ENCODE peak calls at places on chromosome 18, in seven cellular contexts. M, P, U, W, Y, J and Z are unnamed samples.

GRCh38 chr18:42458226-42458625 is 503.2 kb downstream of the PIK3C3 start:
- DNase-seq in M (no peak), P (no peak), U (no peak), W (no peak), Y (no peak), J (no peak), Z (no peak)

GRCh38 chr18:33833847-33834246 is 255.8 kb downstream of the ASXL3 start:
- DNase-seq in M (no peak), P (no peak), U (no peak), W (no peak), Y (no peak), J (peak; percentile 37), Z (no peak)

GRCh38 chr18:76306685-76307292 is 188.3 kb downstream of the ZNF516 start:
- DNase-seq in M (no peak), P (peak; percentile 13), U (no peak), W (peak; percentile 95), Y (no peak), J (peak; percentile 82), Z (no peak)

GRCh38 chr18:63322908-63323634 is 3.5 kb upstream of the BCL2 start:
- DNase-seq in M (peak; percentile 46), P (peak; percentile 70), U (peak; percentile 41), W (peak; percentile 74), Y (no peak), J (peak; percentile 80), Z (peak; percentile 30)

GRCh38 chr18:53909668-53910067 is 314.8 kb downstream of the MBD2 start:
- DNase-seq in M (no peak), P (peak; percentile 7), U (no peak), W (peak; percentile 21), Y (peak; percentile 7), J (peak; percentile 69), Z (no peak)

GRCh38 chr18:22550861-22551260 is 133.1 kb upstream of the CTAGE1 start:
- DNase-seq in M (no peak), P (no peak), U (no peak), W (no peak), Y (no peak), J (no peak), Z (no peak)

GRCh38 chr18:77065221-77065981 is 67.2 kb downstream of the MBP start:
- DNase-seq in M (no peak), P (no peak), U (no peak), W (peak; percentile 18), Y (no peak), J (peak; percentile 83), Z (no peak)

GRCh38 chr18:36381075-36381474 is 83.6 kb downstream of the FHOD3 start:
- DNase-seq in M (no peak), P (no peak), U (no peak), W (no peak), Y (no peak), J (no peak), Z (no peak)

GRCh38 chr18:62585274-62586147 is 62.7 kb downstream of the ZCCHC2 start:
- DNase-seq in M (no peak), P (no peak), U (no peak), W (no peak), Y (no peak), J (no peak), Z (no peak)

GRCh38 chr18:35851286-35851967 is 121.1 kb upstream of the RMP24 start:
- DNase-seq in M (no peak), P (no peak), U (no peak), W (no peak), Y (peak; percentile 81), J (no peak), Z (no peak)

GRCh38 chr18:13611058-13611615 is 115.2 kb downstream of the FAM210A start:
- DNase-seq in M (no peak), P (no peak), U (no peak), W (peak; percentile 79), Y (no peak), J (peak; percentile 84), Z (no peak)

GRCh38 chr18:58998421-58999203 is 133.9 kb downstream of the ZNF532 start:
- DNase-seq in M (no peak), P (no peak), U (no peak), W (no peak), Y (no peak), J (no peak), Z (no peak)

GRCh38 chr18:13452448-13452811 is 233.9 kb downstream of the LDLRAD4 start:
- DNase-seq in M (no peak), P (no peak), U (no peak), W (no peak), Y (no peak), J (no peak), Z (no peak)

GRCh38 chr18:38427234-38427633 is 861.6 kb upstream of the CELF4 start:
- DNase-seq in M (no peak), P (no peak), U (no peak), W (no peak), Y (no peak), J (peak; percentile 30), Z (no peak)

GRCh38 chr18:48459016-48459415 is 49.8 kb upstream of the ZBTB7C start:
- DNase-seq in M (no peak), P (no peak), U (no peak), W (no peak), Y (no peak), J (no peak), Z (no peak)

GRCh38 chr18:50558948-50559749 is 738 bp upstream of the MAPK4 start:
- DNase-seq in M (no peak), P (no peak), U (no peak), W (no peak), Y (no peak), J (no peak), Z (no peak)

GRCh38 chr18:23902396-23902795 is 112.2 kb upstream of the TTC39C start:
- DNase-seq in M (no peak), P (no peak), U (no peak), W (no peak), Y (no peak), J (no peak), Z (no peak)

GRCh38 chr18:3340682-3341097 is 78.8 kb downstream of the MYL12B start:
- DNase-seq in M (no peak), P (peak; percentile 60), U (no peak), W (no peak), Y (no peak), J (no peak), Z (no peak)

GRCh38 chr18:12031836-12032235 is 50.5 kb downstream of the IMPA2 start:
- DNase-seq in M (no peak), P (no peak), U (no peak), W (no peak), Y (no peak), J (no peak), Z (no peak)

GRCh38 chr18:3074094-3074493 is 61.1 kb upstream of the LPIN2 start:
- DNase-seq in M (no peak), P (no peak), U (no peak), W (no peak), Y (no peak), J (no peak), Z (no peak)

GRCh38 chr18:51072586-51073303 is 42.7 kb downstream of the SMAD4 start:
- DNase-seq in M (no peak), P (no peak), U (no peak), W (no peak), Y (no peak), J (no peak), Z (no peak)

GRCh38 chr18:2471523-2471922 is 99.8 kb downstream of the METTL4 start:
- DNase-seq in M (no peak), P (peak; percentile 62), U (no peak), W (no peak), Y (no peak), J (peak; percentile 21), Z (no peak)

GRCh38 chr18:48529796-48530195 is 9.0 kb upstream of the CTIF start:
- DNase-seq in M (no peak), P (no peak), U (no peak), W (no peak), Y (no peak), J (no peak), Z (no peak)

GRCh38 chr18:76801567-76802505 is 20.5 kb upstream of the ZNF236 start:
- DNase-seq in M (peak; percentile 70), P (peak; percentile 69), U (no peak), W (peak; percentile 58), Y (no peak), J (peak; percentile 72), Z (peak; percentile 56)

GRCh38 chr18:10062292-10062940 is 148.6 kb downstream of the VAPA start:
- DNase-seq in M (no peak), P (no peak), U (no peak), W (no peak), Y (no peak), J (no peak), Z (no peak)

GRCh38 chr18:10169064-10169562 is 255.3 kb downstream of the VAPA start:
- DNase-seq in M (no peak), P (no peak), U (no peak), W (no peak), Y (no peak), J (no peak), Z (no peak)

GRCh38 chr18:3451989-3452749 is 2.2 kb downstream of the TGIF1 start:
- DNase-seq in M (peak; percentile 53), P (peak; percentile 80), U (peak; percentile 13), W (no peak), Y (no peak), J (no peak), Z (peak; percentile 28)

GRCh38 chr18:73136134-73136533 is 268.3 kb upstream of the NETO1 start:
- DNase-seq in M (no peak), P (no peak), U (no peak), W (peak; percentile 25), Y (no peak), J (no peak), Z (no peak)
- TF ChIP-seq CTCF in M (peak; percentile 33), P (peak; percentile 8), U (no peak), W (peak; percentile 39), Y (peak; percentile 44), J (no peak), Z (peak; percentile 49)

GRCh38 chr18:60668583-60668982 is 296.0 kb upstream of the MC4R start:
- DNase-seq in M (no peak), P (no peak), U (no peak), W (no peak), Y (no peak), J (no peak), Z (no peak)
- TF ChIP-seq CTCF in M (no peak), P (no peak), U (no peak), W (peak; percentile 36), Y (peak; percentile 24), J (no peak), Z (no peak)

GRCh38 chr18:28108801-28109200 is 68.1 kb downstream of the CDH2 start:
- DNase-seq in M (no peak), P (no peak), U (no peak), W (no peak), Y (no peak), J (no peak), Z (no peak)
- TF ChIP-seq CTCF in M (no peak), P (no peak), U (no peak), W (no peak), Y (no peak), J (no peak), Z (no peak)

DNA sequence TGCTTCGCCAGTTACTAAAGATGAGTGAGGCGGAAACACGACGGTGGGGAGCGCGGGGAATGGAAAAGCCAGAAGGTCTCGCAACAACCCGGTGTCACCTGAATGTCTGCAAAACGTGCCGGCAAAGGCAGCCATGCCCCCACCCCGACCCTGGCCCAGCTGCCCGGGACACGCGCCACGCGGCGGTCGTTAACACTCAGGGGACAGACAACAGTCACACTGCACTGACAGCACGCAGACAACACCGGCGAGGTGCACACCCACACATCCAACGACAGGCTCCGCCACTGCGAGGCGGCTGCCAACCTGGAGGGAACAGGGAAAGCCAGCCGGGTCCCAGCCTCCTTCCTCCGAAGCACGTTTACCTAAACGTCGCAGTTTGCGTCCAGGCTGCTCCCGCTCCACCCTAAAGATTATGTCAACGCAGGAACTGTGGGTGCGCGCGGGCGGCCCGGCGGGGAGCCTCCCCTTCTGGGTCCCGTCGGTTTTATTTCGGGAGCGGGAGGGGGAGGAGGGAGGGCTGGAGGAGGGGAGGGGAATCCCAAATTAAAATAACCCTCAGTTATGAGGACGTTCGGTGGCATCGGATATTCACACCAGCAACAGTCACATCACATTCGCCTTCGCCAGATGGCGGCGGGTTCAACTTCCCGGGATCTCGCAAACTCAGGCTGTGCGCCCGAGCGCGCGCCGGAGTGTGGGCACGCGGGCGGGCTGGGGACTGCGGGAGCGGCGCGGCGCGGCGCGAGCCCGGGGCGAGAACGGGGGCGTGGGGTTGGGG is 694 bp downstream of the PTGR3 start:
- DNase-seq in M (peak; percentile 57), P (peak; percentile 63), U (peak; percentile 27), W (peak; percentile 50), Y (no peak), J (peak; percentile 62), Z (no peak)
- TF ChIP-seq CTCF in M (no peak), P (no peak), U (no peak), W (no peak), Y (no peak), J (no peak), Z (peak; percentile 17)